ENCODE peak calls at places on chromosomes 5 and 9, in six cellular contexts. K is transverse colon, M is SK-N-SH, U is HCT116, O is spleen, X is GM23338. Q is an unnamed sample.

GRCh38 chr9:27528886-27529315 is 713 bp downstream of the MOB3B start:
- DNase-seq in K (peak; percentile 68), M (no peak), U (no peak), O (peak; percentile 90), X (peak; percentile 75), Q (peak; percentile 86)

GRCh38 chr5:179974946-179975712 is 67.4 kb upstream of the TBC1D9B start:
- DNase-seq in K (peak; percentile 59), M (peak; percentile 74), U (no peak), O (peak; percentile 89), X (peak; percentile 88), Q (peak; percentile 67)

GRCh38 chr5:167348980-167349379 is 942.5 kb upstream of the WWC1 start:
- DNase-seq in K (no peak), M (no peak), U (no peak), O (no peak), X (no peak), Q (no peak)

GRCh38 chr9:68979538-68980314 is 34.2 kb downstream of the PRKACG start:
- DNase-seq in K (peak; percentile 26), M (no peak), U (no peak), O (no peak), X (no peak), Q (no peak)

GRCh38 chr5:139638090-139638735 is 9.9 kb upstream of the CXXC5 start:
- DNase-seq in K (peak; percentile 84), M (peak; percentile 89), U (no peak), O (peak; percentile 92), X (peak; percentile 71), Q (peak; percentile 88)

GRCh38 chr9:137150485-137151060 is 11.6 kb downstream of the GRIN1 start:
- DNase-seq in K (peak; percentile 71), M (no peak), U (peak; percentile 81), O (no peak), X (peak; percentile 63), Q (no peak)

GRCh38 chr9:124574944-124575343 is 67.7 kb upstream of the NR5A1 start:
- DNase-seq in K (no peak), M (no peak), U (peak; percentile 98), O (no peak), X (no peak), Q (no peak)

GRCh38 chr5:8829322-8830029 is 716.4 kb downstream of the SEMA5A start:
- DNase-seq in K (no peak), M (no peak), U (no peak), O (no peak), X (no peak), Q (no peak)

GRCh38 chr5:15585826-15586591 is 86.0 kb downstream of the FBXL7 start:
- DNase-seq in K (no peak), M (no peak), U (no peak), O (no peak), X (no peak), Q (no peak)

GRCh38 chr9:133370680-133371079 is 5.2 kb downstream of the SURF4 start:
- DNase-seq in K (no peak), M (no peak), U (no peak), O (no peak), X (no peak), Q (no peak)

GRCh38 chr5:138449501-138450239 is 10.8 kb downstream of the REEP2 start:
- DNase-seq in K (peak; percentile 90), M (peak; percentile 96), U (peak; percentile 52), O (peak; percentile 95), X (peak; percentile 96), Q (peak; percentile 92)

GRCh38 chr5:139949710-139950109 is 93.4 kb downstream of the NRG2 start:
- DNase-seq in K (no peak), M (no peak), U (no peak), O (no peak), X (peak; percentile 41), Q (no peak)

GRCh38 chr9:134951461-134951860 is 33.7 kb upstream of the FCN1 start:
- DNase-seq in K (no peak), M (no peak), U (no peak), O (peak; percentile 50), X (no peak), Q (peak; percentile 8)

GRCh38 chr9:26579047-26579446 is 313.6 kb downstream of the CAAP1 start:
- DNase-seq in K (no peak), M (no peak), U (no peak), O (no peak), X (peak; percentile 17), Q (no peak)

GRCh38 chr5:44388504-44389409 is 463 bp downstream of the FGF10 start:
- DNase-seq in K (no peak), M (no peak), U (no peak), O (no peak), X (peak; percentile 45), Q (no peak)

GRCh38 chr5:33841829-33842228 is 50.0 kb downstream of the ADAMTS12 start:
- DNase-seq in K (no peak), M (no peak), U (no peak), O (no peak), X (no peak), Q (no peak)

GRCh38 chr5:153866176-153866575 is 172.5 kb downstream of the FAM114A2 start:
- DNase-seq in K (no peak), M (no peak), U (no peak), O (no peak), X (no peak), Q (no peak)

GRCh38 chr5:96297290-96297689 is 135.8 kb downstream of the PCSK1 start:
- DNase-seq in K (no peak), M (peak; percentile 30), U (no peak), O (no peak), X (no peak), Q (peak; percentile 31)

GRCh38 chr5:113510836-113511451 is 2.5 kb upstream of the YTHDC2 start:
- DNase-seq in K (no peak), M (peak; percentile 27), U (peak; percentile 39), O (no peak), X (no peak), Q (no peak)

GRCh38 chr5:39273314-39273954 is 54.1 kb upstream of the FYB1 start:
- DNase-seq in K (no peak), M (no peak), U (no peak), O (no peak), X (no peak), Q (no peak)

GRCh38 chr5:158054388-158055092 is 195.6 kb upstream of the CLINT1 start:
- DNase-seq in K (no peak), M (peak; percentile 14), U (no peak), O (no peak), X (no peak), Q (no peak)

GRCh38 chr9:113950195-113951031 is 74.3 kb downstream of the ZNF618 start:
- DNase-seq in K (no peak), M (no peak), U (no peak), O (no peak), X (no peak), Q (no peak)

GRCh38 chr5:96868603-96869371 is 7.5 kb upstream of the ERAP2 start:
- DNase-seq in K (no peak), M (peak; percentile 32), U (peak; percentile 57), O (no peak), X (peak; percentile 78), Q (no peak)

GRCh38 chr9:136840877-136841645 is 1.2 kb upstream of the AJM1 start:
- DNase-seq in K (peak; percentile 81), M (peak; percentile 59), U (no peak), O (no peak), X (peak; percentile 55), Q (no peak)

GRCh38 chr9:97557606-97558095 is 56.2 kb downstream of the TMOD1 start:
- DNase-seq in K (peak; percentile 44), M (peak; percentile 77), U (no peak), O (peak; percentile 64), X (no peak), Q (peak; percentile 28)

DNA sequence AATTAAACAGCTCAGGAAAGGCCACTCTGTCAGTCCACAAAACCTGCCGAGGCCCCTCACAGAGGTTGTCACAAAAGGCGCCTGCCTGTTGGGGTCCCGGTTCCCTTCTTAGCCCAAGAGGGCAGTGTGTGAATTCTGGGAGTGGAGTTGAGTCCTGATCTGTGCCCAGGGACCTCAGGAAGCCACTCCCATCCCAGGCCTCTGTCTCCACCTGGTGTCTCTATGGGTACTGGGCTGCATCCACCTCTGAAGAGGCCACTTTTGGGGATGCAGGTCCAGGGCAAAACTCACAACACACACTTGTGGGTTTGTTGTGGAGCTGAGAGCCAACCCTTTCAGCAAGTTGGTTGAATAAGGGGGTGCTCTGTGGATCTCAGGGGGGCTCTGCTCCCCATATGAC is 74.3 kb upstream of the STXBP1 start:
- DNase-seq in K (no peak), M (peak; percentile 59), U (no peak), O (no peak), X (peak; percentile 71), Q (no peak)
- TF ChIP-seq CTCF in K (no peak), M (peak; percentile 36), U (peak; percentile 13), O (no peak), X (peak; percentile 70), Q (no peak)

GRCh38 chr9:34568783-34569182 is 20.7 kb downstream of the CNTFR start:
- DNase-seq in K (no peak), M (peak; percentile 73), U (no peak), O (no peak), X (peak; percentile 27), Q (no peak)

GRCh38 chr9:34571180-34571800 is 18.2 kb downstream of the CNTFR start:
- DNase-seq in K (no peak), M (peak; percentile 61), U (no peak), O (no peak), X (no peak), Q (no peak)

GRCh38 chr9:34572628-34573027 is 16.9 kb downstream of the CNTFR start:
- DNase-seq in K (no peak), M (no peak), U (no peak), O (no peak), X (no peak), Q (no peak)

GRCh38 chr9:34572092-34572491 is 17.4 kb downstream of the CNTFR start:
- DNase-seq in K (peak; percentile 81), M (peak; percentile 74), U (no peak), O (no peak), X (no peak), Q (no peak)

GRCh38 chr9:34570422-34571179 is 18.9 kb downstream of the CNTFR start:
- DNase-seq in K (no peak), M (peak; percentile 78), U (no peak), O (no peak), X (no peak), Q (no peak)
- TF ChIP-seq POLR2AphosphoS5 in K (no peak), M (no peak), U (no peak), O (no peak), X (no peak), Q (no peak)

GRCh38 chr9:38039907-38040682 is 28.9 kb downstream of the SHB start:
- DNase-seq in K (no peak), M (no peak), U (no peak), O (no peak), X (no peak), Q (no peak)
- H3K4me1 ChIP-seq in K (peaks cover 40% of the 10 kb centered on the region), M (peaks cover 73% of the 10 kb centered on the region), U (peaks cover 95% of the 10 kb centered on the region), O (peaks cover 10% of the 10 kb centered on the region), X (no peaks in the 10 kb centered on the region), Q (peaks cover 56% of the 10 kb centered on the region)

GRCh38 chr5:87826507-87826906 is 413.8 kb upstream of the CCNH start:
- DNase-seq in K (no peak), M (no peak), U (no peak), O (no peak), X (no peak), Q (no peak)

GRCh38 chr5:87829214-87829551 is 416.5 kb upstream of the CCNH start:
- DNase-seq in K (no peak), M (no peak), U (peak; percentile 6), O (no peak), X (no peak), Q (no peak)

GRCh38 chr5:87827561-87827960 is 414.8 kb upstream of the CCNH start:
- DNase-seq in K (no peak), M (no peak), U (no peak), O (no peak), X (no peak), Q (no peak)

GRCh38 chr5:87828545-87829213 is 415.9 kb upstream of the CCNH start:
- DNase-seq in K (no peak), M (no peak), U (no peak), O (no peak), X (no peak), Q (no peak)

GRCh38 chr5:87825583-87825982 is 412.9 kb upstream of the CCNH start:
- DNase-seq in K (no peak), M (peak; percentile 37), U (no peak), O (no peak), X (peak; percentile 7), Q (no peak)
- TF ChIP-seq CTCF in K (no peak), M (no peak), U (no peak), O (no peak), X (no peak), Q (no peak)

Q was measured in upper lobe of left lung.